ENCODE peak calls at places on chromosomes 4 and X, in nine cellular contexts. One of them, this sample, is unnamed.

GRCh38 chr4:119315036-119315435 is 6.9 kb downstream of the FABP2 start:
- DNase-seq in sigmoid colon: no peak
- DNase-seq in mammary epithelial cell: no peak
- DNase-seq in PC-9: no peak
- DNase-seq in kidney: no peak
- DNase-seq in heart left ventricle: no peak
- DNase-seq in tibial artery: no peak
- DNase-seq in IMR-90: peak; percentile 12
- DNase-seq in left ventricle myocardium inferior: no peak
- DNase-seq in this sample: no peak

GRCh38 chr4:36064147-36064546 is 180.2 kb downstream of the ARAP2 start:
- DNase-seq in kidney: peak; percentile 76
- DNase-seq in tibial artery: no peak
- DNase-seq in sigmoid colon: no peak
- DNase-seq in mammary epithelial cell: peak; percentile 40
- DNase-seq in PC-9: peak; percentile 3
- DNase-seq in heart left ventricle: no peak
- DNase-seq in IMR-90: no peak
- DNase-seq in left ventricle myocardium inferior: no peak
- DNase-seq in this sample: no peak

GRCh38 chr4:126701756-126702155 is 931.0 kb upstream of the INTU start:
- DNase-seq in PC-9: no peak
- DNase-seq in mammary epithelial cell: peak; percentile 42
- DNase-seq in kidney: no peak
- DNase-seq in sigmoid colon: no peak
- DNase-seq in heart left ventricle: peak; percentile 22
- DNase-seq in tibial artery: no peak
- DNase-seq in IMR-90: peak; percentile 81
- DNase-seq in left ventricle myocardium inferior: peak; percentile 40
- DNase-seq in this sample: no peak

GRCh38 chrX:110276778-110277177 is 41.1 kb downstream of the AMMECR1 start:
- DNase-seq in PC-9: no peak
- DNase-seq in sigmoid colon: no peak
- DNase-seq in mammary epithelial cell: no peak
- DNase-seq in heart left ventricle: no peak
- DNase-seq in kidney: no peak
- DNase-seq in IMR-90: no peak
- DNase-seq in tibial artery: no peak
- DNase-seq in left ventricle myocardium inferior: no peak
- DNase-seq in this sample: no peak

GRCh38 chrX:39821011-39821708 is 276.6 kb downstream of the BCOR start:
- DNase-seq in sigmoid colon: no peak
- DNase-seq in mammary epithelial cell: no peak
- DNase-seq in left ventricle myocardium inferior: peak; percentile 21
- DNase-seq in heart left ventricle: peak; percentile 25
- DNase-seq in IMR-90: peak; percentile 17
- DNase-seq in tibial artery: no peak
- DNase-seq in kidney: peak; percentile 82
- DNase-seq in PC-9: no peak
- DNase-seq in this sample: no peak

GRCh38 chr4:128387600-128388351 is 100.2 kb upstream of the PGRMC2 start:
- DNase-seq in left ventricle myocardium inferior: no peak
- DNase-seq in heart left ventricle: no peak
- DNase-seq in kidney: no peak
- DNase-seq in PC-9: peak; percentile 39
- DNase-seq in mammary epithelial cell: peak; percentile 58
- DNase-seq in tibial artery: no peak
- DNase-seq in IMR-90: peak; percentile 43
- DNase-seq in sigmoid colon: no peak
- DNase-seq in this sample: no peak

GRCh38 chr4:121651597-121651996 is 45.2 kb downstream of the ANXA5 start:
- DNase-seq in mammary epithelial cell: no peak
- DNase-seq in sigmoid colon: no peak
- DNase-seq in PC-9: no peak
- DNase-seq in left ventricle myocardium inferior: no peak
- DNase-seq in heart left ventricle: no peak
- DNase-seq in kidney: no peak
- DNase-seq in IMR-90: no peak
- DNase-seq in tibial artery: no peak
- DNase-seq in this sample: no peak

GRCh38 chr4:61041527-61041926 is 158.6 kb upstream of the ADGRL3 start:
- DNase-seq in left ventricle myocardium inferior: no peak
- DNase-seq in mammary epithelial cell: no peak
- DNase-seq in tibial artery: no peak
- DNase-seq in PC-9: no peak
- DNase-seq in kidney: no peak
- DNase-seq in heart left ventricle: no peak
- DNase-seq in IMR-90: no peak
- DNase-seq in sigmoid colon: no peak
- DNase-seq in this sample: no peak

GRCh38 chrX:148133099-148133725 is 152.1 kb downstream of the FMR1NB start:
- DNase-seq in sigmoid colon: no peak
- DNase-seq in kidney: no peak
- DNase-seq in tibial artery: no peak
- DNase-seq in heart left ventricle: no peak
- DNase-seq in mammary epithelial cell: peak; percentile 1
- DNase-seq in IMR-90: no peak
- DNase-seq in left ventricle myocardium inferior: no peak
- DNase-seq in PC-9: no peak
- DNase-seq in this sample: peak; percentile 23

GRCh38 chrX:39162322-39162721 is 361.1 kb downstream of the MID1IP1 start:
- DNase-seq in IMR-90: no peak
- DNase-seq in kidney: peak; percentile 79
- DNase-seq in left ventricle myocardium inferior: peak; percentile 14
- DNase-seq in heart left ventricle: no peak
- DNase-seq in tibial artery: no peak
- DNase-seq in mammary epithelial cell: no peak
- DNase-seq in PC-9: no peak
- DNase-seq in sigmoid colon: no peak
- DNase-seq in this sample: peak; percentile 42

GRCh38 chr4:8201341-8201781 is 2.3 kb downstream of the SH3TC1 start:
- DNase-seq in tibial artery: no peak
- DNase-seq in left ventricle myocardium inferior: peak; percentile 55
- DNase-seq in mammary epithelial cell: no peak
- DNase-seq in kidney: peak; percentile 83
- DNase-seq in IMR-90: no peak
- DNase-seq in sigmoid colon: no peak
- DNase-seq in heart left ventricle: no peak
- DNase-seq in PC-9: no peak
- DNase-seq in this sample: peak; percentile 67

DNA sequence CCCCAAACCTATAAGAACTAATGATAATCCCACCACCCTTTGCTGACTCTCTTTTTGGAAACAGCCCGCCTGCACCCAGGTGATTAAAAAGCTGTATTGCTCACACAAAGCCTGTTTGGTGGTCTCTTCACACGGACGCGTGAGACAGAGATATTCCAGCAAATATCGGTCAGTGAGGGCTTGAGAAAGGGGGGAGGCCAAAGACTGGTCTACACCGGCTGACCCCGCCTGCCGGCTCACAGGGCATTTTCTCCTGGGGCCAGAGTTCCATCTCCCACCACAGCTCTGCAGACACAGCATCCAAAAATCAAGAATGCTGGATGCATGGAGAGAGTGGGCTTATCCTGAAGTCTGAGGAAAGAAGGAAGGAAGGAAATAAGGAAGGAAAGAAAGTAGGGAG is 176.0 kb downstream of the SHOX start:
- DNase-seq in IMR-90: no peak
- DNase-seq in heart left ventricle: no peak
- DNase-seq in kidney: no peak
- DNase-seq in sigmoid colon: no peak
- DNase-seq in tibial artery: no peak
- DNase-seq in PC-9: no peak
- DNase-seq in left ventricle myocardium inferior: no peak
- DNase-seq in mammary epithelial cell: no peak
- DNase-seq in this sample: no peak
- H3K36me3 ChIP-seq in IMR-90: no peaks in the 10 kb centered on the region
- H3K36me3 ChIP-seq in heart left ventricle: no peaks in the 10 kb centered on the region
- H3K36me3 ChIP-seq in kidney: no peaks in the 10 kb centered on the region
- H3K36me3 ChIP-seq in sigmoid colon: no peaks in the 10 kb centered on the region
- H3K36me3 ChIP-seq in tibial artery: no peaks in the 10 kb centered on the region
- H3K36me3 ChIP-seq in PC-9: no peaks in the 10 kb centered on the region
- H3K36me3 ChIP-seq in left ventricle myocardium inferior: no peaks in the 10 kb centered on the region
- H3K36me3 ChIP-seq in mammary epithelial cell: no peaks in the 10 kb centered on the region
- H3K36me3 ChIP-seq in this sample: no peaks in the 10 kb centered on the region

GRCh38 chr4:147772459-147772969 is 40.6 kb downstream of the ARHGAP10 start:
- DNase-seq in mammary epithelial cell: peak; percentile 86
- DNase-seq in PC-9: no peak
- DNase-seq in heart left ventricle: no peak
- DNase-seq in IMR-90: peak; percentile 92
- DNase-seq in left ventricle myocardium inferior: no peak
- DNase-seq in kidney: no peak
- DNase-seq in sigmoid colon: no peak
- DNase-seq in tibial artery: no peak
- DNase-seq in this sample: no peak

GRCh38 chr4:147768113-147768512 is 36.2 kb downstream of the ARHGAP10 start:
- DNase-seq in mammary epithelial cell: peak; percentile 62
- DNase-seq in left ventricle myocardium inferior: no peak
- DNase-seq in sigmoid colon: no peak
- DNase-seq in heart left ventricle: no peak
- DNase-seq in PC-9: no peak
- DNase-seq in kidney: no peak
- DNase-seq in tibial artery: no peak
- DNase-seq in IMR-90: peak; percentile 87
- DNase-seq in this sample: no peak

GRCh38 chr4:147772056-147772455 is 40.2 kb downstream of the ARHGAP10 start:
- DNase-seq in mammary epithelial cell: no peak
- DNase-seq in PC-9: no peak
- DNase-seq in heart left ventricle: no peak
- DNase-seq in tibial artery: no peak
- DNase-seq in sigmoid colon: no peak
- DNase-seq in left ventricle myocardium inferior: no peak
- DNase-seq in kidney: no peak
- DNase-seq in IMR-90: no peak
- DNase-seq in this sample: no peak

GRCh38 chr4:147770831-147771230 is 38.9 kb downstream of the ARHGAP10 start:
- DNase-seq in IMR-90: no peak
- DNase-seq in kidney: no peak
- DNase-seq in tibial artery: no peak
- DNase-seq in sigmoid colon: no peak
- DNase-seq in heart left ventricle: no peak
- DNase-seq in PC-9: no peak
- DNase-seq in mammary epithelial cell: no peak
- DNase-seq in left ventricle myocardium inferior: no peak
- DNase-seq in this sample: no peak

GRCh38 chr4:147769386-147769785 is 37.5 kb downstream of the ARHGAP10 start:
- DNase-seq in tibial artery: no peak
- DNase-seq in heart left ventricle: no peak
- DNase-seq in IMR-90: no peak
- DNase-seq in PC-9: no peak
- DNase-seq in left ventricle myocardium inferior: no peak
- DNase-seq in sigmoid colon: no peak
- DNase-seq in kidney: no peak
- DNase-seq in mammary epithelial cell: peak; percentile 67
- DNase-seq in this sample: no peak
- H3K4me1 ChIP-seq in tibial artery: peaks cover 43% of the 10 kb centered on the region
- H3K4me1 ChIP-seq in heart left ventricle: peaks cover 42% of the 10 kb centered on the region
- H3K4me1 ChIP-seq in IMR-90: peaks cover 16% of the 10 kb centered on the region
- H3K4me1 ChIP-seq in PC-9: peaks cover 20% of the 10 kb centered on the region
- H3K4me1 ChIP-seq in left ventricle myocardium inferior: peaks cover 69% of the 10 kb centered on the region
- H3K4me1 ChIP-seq in sigmoid colon: peaks cover 64% of the 10 kb centered on the region
- H3K4me1 ChIP-seq in kidney: peaks cover 3% of the 10 kb centered on the region
- H3K4me1 ChIP-seq in mammary epithelial cell: peaks cover 45% of the 10 kb centered on the region
- H3K4me1 ChIP-seq in this sample: no peaks in the 10 kb centered on the region

DNA sequence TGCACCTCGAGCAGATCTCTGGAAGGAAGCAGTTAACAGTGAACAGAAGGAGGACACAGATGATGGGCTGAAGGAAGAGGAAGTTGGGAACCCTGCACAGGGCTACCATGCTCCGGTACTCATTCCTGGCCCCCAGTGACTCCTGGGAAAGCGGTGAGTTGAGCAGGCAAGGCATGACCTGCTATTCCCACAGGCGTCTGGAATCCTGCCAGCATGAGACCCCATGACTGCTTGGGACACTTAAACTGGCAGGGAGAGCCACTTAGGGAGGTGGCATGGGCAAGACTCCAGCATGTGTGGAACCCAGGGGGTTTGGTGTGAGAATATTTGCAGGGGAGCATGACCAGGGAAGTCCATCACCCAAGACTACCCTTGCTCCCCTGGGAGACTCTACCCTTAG is 1056.4 kb upstream of the POU3F4 start:
- DNase-seq in tibial artery: no peak
- DNase-seq in kidney: peak; percentile 29
- DNase-seq in IMR-90: no peak
- DNase-seq in mammary epithelial cell: no peak
- DNase-seq in PC-9: no peak
- DNase-seq in left ventricle myocardium inferior: no peak
- DNase-seq in sigmoid colon: no peak
- DNase-seq in heart left ventricle: no peak
- DNase-seq in this sample: no peak
- H3K9me3 ChIP-seq in tibial artery: no peaks in the 10 kb centered on the region
- H3K9me3 ChIP-seq in kidney: no peaks in the 10 kb centered on the region
- H3K9me3 ChIP-seq in IMR-90: no peaks in the 10 kb centered on the region
- H3K9me3 ChIP-seq in mammary epithelial cell: peaks cover 4% of the 10 kb centered on the region
- H3K9me3 ChIP-seq in PC-9: no peaks in the 10 kb centered on the region
- H3K9me3 ChIP-seq in left ventricle myocardium inferior: no peaks in the 10 kb centered on the region
- H3K9me3 ChIP-seq in sigmoid colon: no peaks in the 10 kb centered on the region
- H3K9me3 ChIP-seq in heart left ventricle: peaks cover 2% of the 10 kb centered on the region
- H3K9me3 ChIP-seq in this sample: no peaks in the 10 kb centered on the region

GRCh38 chr4:10643600-10644425 is 40.8 kb downstream of the CLNK start:
- DNase-seq in tibial artery: no peak
- DNase-seq in IMR-90: peak; percentile 20
- DNase-seq in mammary epithelial cell: peak; percentile 70
- DNase-seq in sigmoid colon: no peak
- DNase-seq in kidney: no peak
- DNase-seq in left ventricle myocardium inferior: no peak
- DNase-seq in heart left ventricle: no peak
- DNase-seq in PC-9: no peak
- DNase-seq in this sample: no peak
- H3K36me3 ChIP-seq in tibial artery: no peaks in the 10 kb centered on the region
- H3K36me3 ChIP-seq in IMR-90: no peaks in the 10 kb centered on the region
- H3K36me3 ChIP-seq in mammary epithelial cell: no peaks in the 10 kb centered on the region
- H3K36me3 ChIP-seq in sigmoid colon: no peaks in the 10 kb centered on the region
- H3K36me3 ChIP-seq in kidney: no peaks in the 10 kb centered on the region
- H3K36me3 ChIP-seq in left ventricle myocardium inferior: no peaks in the 10 kb centered on the region
- H3K36me3 ChIP-seq in heart left ventricle: no peaks in the 10 kb centered on the region
- H3K36me3 ChIP-seq in PC-9: no peaks in the 10 kb centered on the region
- H3K36me3 ChIP-seq in this sample: no peaks in the 10 kb centered on the region

This sample was measured in CD4-positive, alpha-beta memory T cell.